ENCODE peak calls at places on chromosomes 4 and X, in seven cellular contexts. Z is effector CD4-positive, alpha-beta T cell; H is GM20000; D is RCC 7860; G is activated naive CD8-positive, alpha-beta T cell treated with anti-CD3 and anti-CD28 coated beads, Interleukin-2, amount 10 ng/mL, durations not matched to agents 7 days and 5 days; V is H9; J is hepatic stellate cell. T is an unnamed sample.

GRCh38 chrX:31223817-31224216 is 152.0 kb upstream of the FTHL17 start:
- DNase-seq in Z (no peak), H (peak), D (peak), G (no peak), V (no peak), J (peak), T (no peak)

GRCh38 chr4:52932586-52933482 is 70.7 kb downstream of the RASL11B start:
- DNase-seq in Z (no peak), H (no peak), D (no peak), G (no peak), V (no peak), J (no peak), T (no peak)

GRCh38 chr4:98653890-98654867 is 4.2 kb downstream of the TSPAN5 start:
- DNase-seq in Z (no peak), H (no peak), D (peak), G (no peak), V (no peak), J (peak), T (no peak)

GRCh38 chr4:1718095-1718850 is 2.9 kb downstream of the TMEM129 start:
- DNase-seq in Z (no peak), H (no peak), D (no peak), G (no peak), V (peak), J (peak), T (no peak)

GRCh38 chr4:186778134-186778533 is 54.5 kb upstream of the FAT1 start:
- DNase-seq in Z (no peak), H (no peak), D (no peak), G (no peak), V (no peak), J (no peak), T (no peak)

GRCh38 chr4:57122959-57123358 is 12.8 kb upstream of the IGFBP7 start:
- DNase-seq in Z (no peak), H (no peak), D (no peak), G (no peak), V (no peak), J (no peak), T (no peak)

GRCh38 chrX:150575415-150575814 is 7.0 kb downstream of the MTM1 start:
- DNase-seq in Z (peak), H (no peak), D (no peak), G (no peak), V (no peak), J (no peak), T (peak)

GRCh38 chr4:60013458-60013857 is 1186.7 kb upstream of the ADGRL3 start:
- DNase-seq in Z (no peak), H (no peak), D (no peak), G (no peak), V (no peak), J (no peak), T (no peak)

GRCh38 chr4:106287353-106287969 is 28.5 kb downstream of the TBCK start:
- DNase-seq in Z (no peak), H (no peak), D (peak), G (no peak), V (no peak), J (peak), T (no peak)

GRCh38 chrX:11185861-11186260 is 74.7 kb downstream of the HCCS start:
- DNase-seq in Z (no peak), H (no peak), D (no peak), G (no peak), V (no peak), J (no peak), T (no peak)

GRCh38 chrX:148588649-148589310 is 88.4 kb downstream of the AFF2 start:
- DNase-seq in Z (no peak), H (no peak), D (no peak), G (no peak), V (no peak), J (no peak), T (no peak)

GRCh38 chr4:26566027-26566578 is 17.8 kb upstream of the TBC1D19 start:
- DNase-seq in Z (no peak), H (no peak), D (no peak), G (no peak), V (no peak), J (no peak), T (no peak)

GRCh38 chrX:15524417-15524816 is 23.8 kb downstream of the BMX start:
- DNase-seq in Z (no peak), H (no peak), D (no peak), G (no peak), V (no peak), J (no peak), T (no peak)

GRCh38 chr4:122604146-122604545 is 16.7 kb downstream of the IL21 start:
- DNase-seq in Z (no peak), H (no peak), D (no peak), G (no peak), V (no peak), J (no peak), T (no peak)

GRCh38 chr4:95165926-95166524 is 382.7 kb downstream of the UNC5C start:
- DNase-seq in Z (peak), H (peak), D (peak), G (no peak), V (no peak), J (peak), T (no peak)

GRCh38 chr4:41362647-41363383 is 106.1 kb downstream of the UCHL1 start:
- DNase-seq in Z (no peak), H (no peak), D (no peak), G (no peak), V (peak), J (no peak), T (no peak)

GRCh38 chr4:84887824-84888223 is 78.7 kb downstream of the WDFY3 start:
- DNase-seq in Z (no peak), H (no peak), D (no peak), G (no peak), V (no peak), J (no peak), T (no peak)

GRCh38 chrX:2468406-2469195 is 32.2 kb downstream of the DHRSX start:
- DNase-seq in Z (no peak), H (no peak), D (no peak), G (no peak), V (no peak), J (no peak), T (no peak)

GRCh38 chrX:45322820-45323219 is 122.1 kb upstream of the DIPK2B start:
- DNase-seq in Z (no peak), H (no peak), D (no peak), G (no peak), V (no peak), J (no peak), T (no peak)

GRCh38 chr4:35760706-35761278 is 483.5 kb downstream of the ARAP2 start:
- DNase-seq in Z (no peak), H (no peak), D (no peak), G (no peak), V (no peak), J (no peak), T (no peak)

GRCh38 chr4:6898763-6899162 is 10.9 kb upstream of the TBC1D14 start:
- DNase-seq in Z (no peak), H (no peak), D (no peak), G (no peak), V (no peak), J (no peak), T (no peak)

GRCh38 chrX:26909728-26910127 is 553.4 kb downstream of the PPP4R3C start:
- DNase-seq in Z (no peak), H (no peak), D (no peak), G (no peak), V (no peak), J (no peak), T (no peak)

GRCh38 chr4:142875117-142875516 is 29.0 kb upstream of the INPP4B start:
- DNase-seq in Z (no peak), H (no peak), D (no peak), G (no peak), V (peak), J (no peak), T (no peak)

GRCh38 chr4:57065730-57066482 is 44.3 kb downstream of the IGFBP7 start:
- DNase-seq in Z (no peak), H (no peak), D (peak), G (no peak), V (no peak), J (no peak), T (no peak)